ENCODE peak calls at places on chromosome 18, in six cellular contexts. B is IMR-90, N is neuronal stem cell, M is mesenchymal stem cell, J is mesendoderm, Q is H1. L is an unnamed sample.

GRCh38 chr18:79515331-79515730 is 119.6 kb downstream of the NFATC1 start:
- DNase-seq in B (no peak), N (no peak), M (no peak), J (no peak), Q (no peak), L (peak)

GRCh38 chr18:41096504-41096903 is 858.5 kb upstream of the PIK3C3 start:
- DNase-seq in B (peak), N (peak), M (peak), J (peak), Q (no peak), L (no peak)

GRCh38 chr18:34978953-34979608 is 62.1 kb upstream of the MAPRE2 start:
- DNase-seq in B (peak), N (no peak), M (peak), J (peak), Q (no peak), L (peak)

GRCh38 chr18:76056467-76057194 is 438.4 kb downstream of the ZNF516 start:
- DNase-seq in B (no peak), N (no peak), M (no peak), J (no peak), Q (no peak), L (no peak)

GRCh38 chr18:77234504-77235365 is 14.9 kb upstream of the GALR1 start:
- DNase-seq in B (no peak), N (no peak), M (no peak), J (no peak), Q (no peak), L (no peak)

GRCh38 chr18:71485578-71485977 is 1058.6 kb downstream of the CBLN2 start:
- DNase-seq in B (no peak), N (no peak), M (no peak), J (no peak), Q (no peak), L (no peak)

GRCh38 chr18:77069931-77070330 is 62.7 kb downstream of the MBP start:
- DNase-seq in B (no peak), N (no peak), M (no peak), J (no peak), Q (no peak), L (no peak)

GRCh38 chr18:66894851-66895250 is 291.0 kb upstream of the CDH19 start:
- DNase-seq in B (no peak), N (no peak), M (no peak), J (no peak), Q (no peak), L (no peak)

GRCh38 chr18:62018034-62018760 is 125.4 kb upstream of the RNF152 start:
- DNase-seq in B (peak), N (no peak), M (peak), J (no peak), Q (no peak), L (no peak)

GRCh38 chr18:40685241-40685640 is 1269.8 kb upstream of the PIK3C3 start:
- DNase-seq in B (no peak), N (no peak), M (no peak), J (no peak), Q (no peak), L (no peak)

GRCh38 chr18:49731860-49732311 is 81.4 kb downstream of the ACAA2 start:
- DNase-seq in B (no peak), N (no peak), M (no peak), J (peak), Q (no peak), L (no peak)

GRCh38 chr18:12086249-12086648 is 7.4 kb upstream of the ANKRD62 start:
- DNase-seq in B (no peak), N (no peak), M (no peak), J (no peak), Q (no peak), L (no peak)
- H2BK15ac ChIP-seq in B (no peak), N (no peak), M (no peak), J (no peak), Q (no peak), L (no peak)

DNA sequence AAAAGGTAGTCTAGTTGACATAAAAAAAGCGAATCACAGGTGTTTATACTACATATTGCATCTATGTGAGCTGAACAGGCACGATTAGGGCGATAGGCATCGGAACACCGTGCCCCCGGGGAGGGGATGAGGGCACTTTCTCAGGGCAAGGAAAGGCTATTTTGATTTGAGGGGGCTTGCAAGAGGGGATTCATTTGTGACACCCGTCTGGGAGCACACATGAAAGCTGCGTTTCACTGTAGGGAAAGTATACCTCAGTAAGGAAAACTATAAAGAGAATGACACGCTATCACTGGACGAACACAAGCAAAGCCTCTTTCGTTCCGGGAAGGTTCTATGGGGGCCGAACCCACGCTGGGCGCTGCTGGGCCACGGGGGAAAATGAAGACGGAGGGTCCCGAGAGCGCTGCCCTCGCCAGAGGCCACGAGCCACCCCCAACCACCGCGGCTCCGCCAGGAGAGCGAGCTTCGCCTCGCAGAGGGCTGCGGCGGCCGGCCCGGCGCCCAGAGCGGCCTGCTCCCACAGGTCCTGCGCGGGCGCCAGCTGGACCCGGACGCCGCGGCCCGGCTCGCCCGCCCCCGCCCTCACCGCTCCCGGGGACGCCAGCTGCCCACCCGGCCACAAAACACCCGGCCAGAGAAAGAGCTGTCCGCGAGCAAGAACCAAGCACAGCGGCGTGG is 894 bp downstream of the PTPN2 start:
- DNase-seq in B (no peak), N (no peak), M (peak), J (peak), Q (no peak), L (no peak)
- H2AK5ac ChIP-seq in B (peak), N (peak), M (no peak), J (no peak), Q (no peak), L (no peak)

DNA sequence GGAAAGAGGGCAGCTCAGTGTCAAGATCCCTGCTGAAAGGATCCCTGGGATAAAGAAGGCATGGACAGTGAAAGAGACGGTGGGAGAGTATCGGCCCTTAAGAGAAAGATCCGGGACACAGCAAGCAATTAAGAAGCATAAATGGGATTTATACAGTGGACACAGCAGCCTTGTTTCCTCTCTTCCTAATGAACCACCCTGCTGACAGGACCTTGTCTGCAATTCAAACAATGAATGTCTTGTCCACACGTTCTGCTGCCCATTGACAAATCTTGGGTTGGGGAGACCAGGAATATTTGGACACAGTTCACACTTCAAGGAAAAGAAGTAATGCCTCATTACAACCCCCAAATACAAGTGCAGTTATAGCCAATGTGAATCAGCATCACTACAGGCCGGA is 16.5 kb downstream of the CPLX4 start:
- DNase-seq in B (no peak), N (no peak), M (no peak), J (no peak), Q (no peak), L (no peak)
- H2BK15ac ChIP-seq in B (no peak), N (no peak), M (no peak), J (no peak), Q (no peak), L (no peak)

GRCh38 chr18:3619222-3619621 is 169.2 kb downstream of the TGIF1 start:
- DNase-seq in B (no peak), N (no peak), M (no peak), J (no peak), Q (no peak), L (peak)
- H2AK5ac ChIP-seq in B (peak), N (peak), M (no peak), J (no peak), Q (no peak), L (no peak)

GRCh38 chr18:27627927-27628326 is 442.8 kb upstream of the CHST9 start:
- DNase-seq in B (no peak), N (no peak), M (no peak), J (peak), Q (no peak), L (peak)

DNA sequence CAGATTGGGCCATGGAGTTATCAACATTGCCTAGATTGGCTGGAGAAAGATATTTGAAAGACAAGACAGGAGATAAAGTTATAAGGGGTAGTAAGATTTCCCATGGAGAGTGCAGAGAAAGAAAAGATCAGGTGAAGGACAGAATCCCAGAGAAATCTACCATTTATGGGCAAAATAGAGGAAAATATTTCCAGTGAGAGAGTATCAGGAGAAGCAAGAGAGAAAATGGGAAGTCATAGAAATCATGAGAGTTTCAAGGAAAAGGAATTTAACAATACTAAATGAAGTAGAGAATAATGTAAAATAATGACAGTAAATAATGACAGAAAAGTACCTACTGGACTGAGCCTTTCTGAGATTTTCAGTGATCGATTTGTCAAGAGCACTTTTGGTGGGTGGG is 447.6 kb upstream of the CHST9 start:
- DNase-seq in B (no peak), N (no peak), M (no peak), J (no peak), Q (no peak), L (no peak)
- H2BK15ac ChIP-seq in B (no peak), N (no peak), M (no peak), J (no peak), Q (no peak), L (no peak)

GRCh38 chr18:600107-600506 is 3.3 kb downstream of the CLUL1 start:
- DNase-seq in B (no peak), N (no peak), M (no peak), J (no peak), Q (no peak), L (no peak)

GRCh38 chr18:610214-610928 is 13.6 kb downstream of the CLUL1 start:
- DNase-seq in B (no peak), N (no peak), M (no peak), J (no peak), Q (no peak), L (no peak)

GRCh38 chr18:607930-608329 is 11.1 kb downstream of the CLUL1 start:
- DNase-seq in B (no peak), N (no peak), M (no peak), J (no peak), Q (no peak), L (no peak)

DNA sequence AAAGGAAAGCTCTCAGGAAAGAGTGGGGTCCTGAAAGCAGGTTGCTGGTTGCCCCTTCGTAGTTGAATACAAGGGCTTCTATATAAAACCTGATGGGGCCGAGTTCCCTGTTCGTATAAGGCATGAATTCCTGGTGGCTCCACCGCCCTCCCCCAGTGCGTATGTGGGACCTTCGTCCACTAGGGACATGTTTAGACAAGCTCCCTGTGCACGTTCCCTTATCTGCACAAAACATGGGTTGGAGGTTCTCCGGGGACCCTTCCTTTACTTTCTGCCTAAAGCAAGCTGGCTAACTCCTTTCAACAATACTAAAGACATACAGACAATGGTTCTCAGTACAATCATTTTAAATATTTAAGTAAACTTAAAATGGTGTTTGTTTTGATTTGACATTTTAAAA is 8.0 kb downstream of the CLUL1 start:
- DNase-seq in B (no peak), N (no peak), M (no peak), J (no peak), Q (no peak), L (no peak)
- H2AK5ac ChIP-seq in B (no peak), N (no peak), M (no peak), J (no peak), Q (no peak), L (no peak)